ENCODE peak calls at places on chromosome 17, in four cellular contexts. One of them, this sample, is unnamed.

GRCh38 chr17:35892091-35892637 is 12.0 kb upstream of the CCL5 start:
- DNase-seq in GM23248: no peak
- DNase-seq in uterus: no peak
- DNase-seq in cardiac muscle cell: no peak
- DNase-seq in this sample: no peak

GRCh38 chr17:2815781-2816185 is 19.5 kb downstream of the RAP1GAP2 start:
- DNase-seq in GM23248: no peak
- DNase-seq in uterus: no peak
- DNase-seq in cardiac muscle cell: peak
- DNase-seq in this sample: no peak

GRCh38 chr17:76408037-76408849 is 23.8 kb downstream of the SPHK1 start:
- DNase-seq in GM23248: peak
- DNase-seq in uterus: no peak
- DNase-seq in cardiac muscle cell: peak
- DNase-seq in this sample: no peak

GRCh38 chr17:64534187-64534586 is 27.4 kb downstream of the CEP95 start:
- DNase-seq in GM23248: peak
- DNase-seq in uterus: no peak
- DNase-seq in cardiac muscle cell: no peak
- DNase-seq in this sample: no peak

GRCh38 chr17:55990332-55991006 is 162.8 kb upstream of the ANKFN1 start:
- DNase-seq in GM23248: no peak
- DNase-seq in uterus: no peak
- DNase-seq in cardiac muscle cell: peak
- DNase-seq in this sample: no peak

GRCh38 chr17:81160306-81160705 is 5.0 kb upstream of the PVALEF start:
- DNase-seq in GM23248: no peak
- DNase-seq in uterus: no peak
- DNase-seq in cardiac muscle cell: no peak
- DNase-seq in this sample: no peak

GRCh38 chr17:27538156-27538955 is 82.1 kb downstream of the KSR1 start:
- DNase-seq in GM23248: peak
- DNase-seq in uterus: no peak
- DNase-seq in cardiac muscle cell: no peak
- DNase-seq in this sample: no peak

GRCh38 chr17:79919164-79919585 is 79.9 kb upstream of the CBX4 start:
- DNase-seq in GM23248: peak
- DNase-seq in uterus: peak
- DNase-seq in cardiac muscle cell: no peak
- DNase-seq in this sample: peak

GRCh38 chr17:30782206-30782605 is 42.3 kb downstream of the CRLF3 start:
- DNase-seq in GM23248: peak
- DNase-seq in uterus: no peak
- DNase-seq in cardiac muscle cell: no peak
- DNase-seq in this sample: no peak

GRCh38 chr17:7548585-7549400 is at the start of gene TNFSF12:
- DNase-seq in GM23248: peak
- DNase-seq in uterus: peak
- DNase-seq in cardiac muscle cell: peak
- DNase-seq in this sample: peak

GRCh38 chr17:81002409-81003361 is 11.0 kb downstream of the CHMP6 start:
- DNase-seq in GM23248: peak
- DNase-seq in uterus: peak
- DNase-seq in cardiac muscle cell: no peak
- DNase-seq in this sample: no peak

GRCh38 chr17:56914641-56915263 is 903 bp upstream of the TRIM25 start:
- DNase-seq in GM23248: no peak
- DNase-seq in uterus: no peak
- DNase-seq in cardiac muscle cell: no peak
- DNase-seq in this sample: no peak

GRCh38 chr17:57773557-57773956 is 28.5 kb upstream of the CCDC182 start:
- DNase-seq in GM23248: no peak
- DNase-seq in uterus: no peak
- DNase-seq in cardiac muscle cell: no peak
- DNase-seq in this sample: no peak

GRCh38 chr17:34567665-34568064 is 11.7 kb upstream of the TMEM132E start:
- DNase-seq in GM23248: no peak
- DNase-seq in uterus: no peak
- DNase-seq in cardiac muscle cell: no peak
- DNase-seq in this sample: no peak

GRCh38 chr17:15332338-15332737 is 9.1 kb downstream of the TEKT3 start:
- DNase-seq in GM23248: no peak
- DNase-seq in uterus: no peak
- DNase-seq in cardiac muscle cell: no peak
- DNase-seq in this sample: no peak

GRCh38 chr17:66676421-66676820 is 158.5 kb upstream of the CACNG5 start:
- DNase-seq in GM23248: peak
- DNase-seq in uterus: no peak
- DNase-seq in cardiac muscle cell: no peak
- DNase-seq in this sample: no peak

GRCh38 chr17:13599168-13599577 is 2.6 kb downstream of the HS3ST3A1 start:
- DNase-seq in GM23248: no peak
- DNase-seq in uterus: no peak
- DNase-seq in cardiac muscle cell: no peak
- DNase-seq in this sample: no peak

GRCh38 chr17:5413682-5414081 is 5.8 kb downstream of the NUP88 start:
- DNase-seq in GM23248: peak
- DNase-seq in uterus: no peak
- DNase-seq in cardiac muscle cell: no peak
- DNase-seq in this sample: no peak

GRCh38 chr17:17698869-17699351 is 17.7 kb downstream of the RAI1 start:
- DNase-seq in GM23248: peak
- DNase-seq in uterus: peak
- DNase-seq in cardiac muscle cell: peak
- DNase-seq in this sample: no peak

GRCh38 chr17:12637015-12637414 is 28.7 kb upstream of the MYOCD start:
- DNase-seq in GM23248: peak
- DNase-seq in uterus: no peak
- DNase-seq in cardiac muscle cell: peak
- DNase-seq in this sample: peak

GRCh38 chr17:45646288-45646988 is 137.7 kb upstream of the CRHR1 start:
- DNase-seq in GM23248: no peak
- DNase-seq in uterus: no peak
- DNase-seq in cardiac muscle cell: no peak
- DNase-seq in this sample: no peak

GRCh38 chr17:81870155-81870977 is 771 bp downstream of the ARHGDIA start:
- DNase-seq in GM23248: peak
- DNase-seq in uterus: peak
- DNase-seq in cardiac muscle cell: peak
- DNase-seq in this sample: no peak

GRCh38 chr17:57669671-57670529 is 75.2 kb downstream of the CCDC182 start:
- DNase-seq in GM23248: no peak
- DNase-seq in uterus: no peak
- DNase-seq in cardiac muscle cell: no peak
- DNase-seq in this sample: no peak

GRCh38 chr17:83203472-83204221 is 124.2 kb downstream of the METRNL start:
- DNase-seq in GM23248: peak
- DNase-seq in uterus: peak
- DNase-seq in cardiac muscle cell: no peak
- DNase-seq in this sample: peak

GRCh38 chr17:45784583-45785372 is 658 bp downstream of the CRHR1 start:
- DNase-seq in GM23248: peak
- DNase-seq in uterus: peak
- DNase-seq in cardiac muscle cell: peak
- DNase-seq in this sample: no peak

GRCh38 chr17:55660171-55660886 is 62.3 kb downstream of the TMEM100 start:
- DNase-seq in GM23248: peak
- DNase-seq in uterus: peak
- DNase-seq in cardiac muscle cell: no peak
- DNase-seq in this sample: no peak

GRCh38 chr17:8046929-8047768 is 8.3 kb downstream of the ALOX15B start:
- DNase-seq in GM23248: no peak
- DNase-seq in uterus: no peak
- DNase-seq in cardiac muscle cell: no peak
- DNase-seq in this sample: peak

GRCh38 chr17:83106913-83107655 is 27.7 kb downstream of the METRNL start:
- DNase-seq in GM23248: peak
- DNase-seq in uterus: no peak
- DNase-seq in cardiac muscle cell: no peak
- DNase-seq in this sample: no peak

GRCh38 chr17:38558751-38559024 is 47.1 kb downstream of the SRCIN1 start:
- DNase-seq in GM23248: no peak
- DNase-seq in uterus: no peak
- DNase-seq in cardiac muscle cell: no peak
- DNase-seq in this sample: no peak

GRCh38 chr17:38559880-38560230 is 45.9 kb downstream of the SRCIN1 start:
- DNase-seq in GM23248: no peak
- DNase-seq in uterus: no peak
- DNase-seq in cardiac muscle cell: no peak
- DNase-seq in this sample: no peak

GRCh38 chr17:38557395-38557794 is 48.4 kb downstream of the SRCIN1 start:
- DNase-seq in GM23248: no peak
- DNase-seq in uterus: no peak
- DNase-seq in cardiac muscle cell: no peak
- DNase-seq in this sample: no peak

GRCh38 chr17:38559025-38559879 is 46.5 kb downstream of the SRCIN1 start:
- DNase-seq in GM23248: no peak
- DNase-seq in uterus: peak
- DNase-seq in cardiac muscle cell: peak
- DNase-seq in this sample: peak

DNA sequence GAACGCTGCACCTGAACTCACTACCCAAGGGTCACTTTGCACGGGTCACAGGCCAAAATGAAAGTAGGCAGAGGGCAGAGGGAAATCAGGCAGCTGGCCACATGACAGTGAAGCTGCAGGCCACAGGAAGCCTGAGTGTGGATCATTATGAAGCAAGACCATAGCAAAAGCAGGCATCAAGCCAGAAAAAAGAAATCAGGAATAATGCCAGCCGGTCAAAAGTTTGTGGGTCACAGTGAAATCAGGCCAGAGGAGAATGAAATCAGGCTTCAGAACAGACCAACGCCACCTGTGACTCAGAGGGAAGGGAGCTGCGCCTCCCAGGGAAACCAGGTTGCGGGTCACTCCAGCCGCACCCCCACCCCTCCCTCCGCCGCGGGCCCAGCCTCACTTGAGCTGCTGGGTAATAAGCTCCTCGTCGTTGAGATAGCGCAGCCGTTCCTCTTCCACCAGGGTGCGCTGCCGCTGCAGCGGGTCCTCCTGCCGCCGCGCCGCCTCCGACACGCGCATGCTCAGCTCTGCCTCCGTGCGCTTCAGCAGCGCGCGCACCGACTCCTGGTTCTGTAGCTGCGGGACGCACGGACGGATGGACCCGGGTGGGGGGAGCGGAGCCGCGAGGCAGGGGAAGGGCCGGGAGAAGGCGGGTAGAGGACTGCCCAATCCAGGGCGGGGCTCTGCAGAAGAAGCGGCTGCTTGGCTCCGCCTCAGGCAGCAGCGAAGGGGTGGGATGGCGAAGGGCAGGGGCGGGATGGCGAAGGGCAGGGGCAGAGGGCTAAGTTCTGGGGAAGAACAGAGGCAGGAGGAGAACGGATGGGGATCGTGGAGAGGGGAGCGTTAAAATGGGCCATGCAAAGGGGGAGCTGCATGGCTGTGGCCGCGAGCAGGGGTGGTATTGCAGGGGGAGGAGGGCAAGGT is 47.7 kb downstream of the SRCIN1 start:
- DNase-seq in GM23248: peak
- DNase-seq in uterus: peak
- DNase-seq in cardiac muscle cell: peak
- DNase-seq in this sample: peak
- H3K27ac ChIP-seq in GM23248: no peak
- H3K27ac ChIP-seq in uterus: peak
- H3K27ac ChIP-seq in cardiac muscle cell: no peak
- H3K27ac ChIP-seq in this sample: no peak

DNA sequence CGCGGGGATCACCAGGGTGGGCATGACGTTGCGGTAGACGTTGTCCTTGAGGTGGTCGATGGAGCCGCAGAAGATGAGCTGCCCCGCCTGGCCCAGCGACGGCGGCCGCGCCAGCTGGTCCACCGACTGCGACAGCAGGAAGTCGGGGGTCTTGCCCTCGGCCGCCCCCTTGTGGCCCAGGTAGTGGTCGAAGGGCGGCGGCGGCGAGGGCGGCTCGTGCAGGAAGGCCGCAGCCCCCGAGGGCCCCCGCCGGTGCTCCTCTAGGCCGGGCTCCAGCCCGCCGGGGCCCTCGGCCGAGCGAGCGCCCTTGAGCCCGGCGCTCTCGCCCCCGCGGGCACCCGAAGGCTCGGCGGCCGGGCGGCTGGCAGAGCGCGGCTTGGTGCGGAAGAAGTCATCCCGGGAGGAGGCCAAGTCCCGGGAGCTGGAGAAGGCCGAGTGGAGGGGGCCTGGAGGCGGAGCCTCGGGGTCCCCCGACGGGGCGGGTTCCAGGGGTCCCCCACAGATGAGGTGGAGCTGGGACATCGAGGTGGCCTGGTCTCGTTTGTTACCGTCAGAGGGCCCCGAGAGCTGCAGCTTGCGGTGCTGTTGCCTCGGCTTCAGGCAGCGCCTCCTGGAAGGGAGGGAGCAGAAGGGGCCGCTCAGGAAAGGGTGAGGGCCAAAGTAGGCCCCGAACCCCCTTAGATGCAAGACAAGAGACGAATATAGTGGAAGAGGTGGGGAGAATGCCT is 8.9 kb downstream of the FAM171A2 start:
- DNase-seq in GM23248: peak
- DNase-seq in uterus: peak
- DNase-seq in cardiac muscle cell: peak
- DNase-seq in this sample: no peak
- H3K4me3 ChIP-seq in GM23248: no peak
- H3K4me3 ChIP-seq in uterus: no peak
- H3K4me3 ChIP-seq in cardiac muscle cell: no peak
- H3K4me3 ChIP-seq in this sample: peak

DNA sequence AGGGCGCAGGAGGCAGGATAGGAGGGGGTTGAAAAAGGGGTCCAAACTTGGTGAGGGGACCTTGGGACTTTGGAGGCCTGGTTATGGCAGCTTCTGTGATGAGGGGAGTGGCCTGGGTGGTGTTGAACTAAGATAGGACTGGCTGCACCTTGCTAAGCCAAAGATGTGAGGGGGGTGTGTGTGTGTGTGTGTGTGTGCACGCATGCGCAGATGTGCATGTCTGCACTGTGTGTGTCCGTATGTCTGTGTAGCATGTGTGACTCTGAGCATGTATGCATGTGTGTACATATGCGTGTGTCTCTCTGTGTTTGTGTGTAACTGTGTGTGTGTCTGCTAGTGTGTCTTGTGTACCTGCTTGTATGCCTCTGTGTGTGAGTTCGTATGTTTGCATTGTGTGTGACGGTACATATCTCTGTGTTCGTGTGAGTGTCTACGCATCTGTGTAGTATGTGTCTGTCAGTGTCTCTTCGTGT is 4.1 kb downstream of the SLC16A5 start:
- DNase-seq in GM23248: no peak
- DNase-seq in uterus: no peak
- DNase-seq in cardiac muscle cell: no peak
- DNase-seq in this sample: no peak
- H3K27ac ChIP-seq in GM23248: no peak
- H3K27ac ChIP-seq in uterus: peak
- H3K27ac ChIP-seq in cardiac muscle cell: peak
- H3K27ac ChIP-seq in this sample: no peak

DNA sequence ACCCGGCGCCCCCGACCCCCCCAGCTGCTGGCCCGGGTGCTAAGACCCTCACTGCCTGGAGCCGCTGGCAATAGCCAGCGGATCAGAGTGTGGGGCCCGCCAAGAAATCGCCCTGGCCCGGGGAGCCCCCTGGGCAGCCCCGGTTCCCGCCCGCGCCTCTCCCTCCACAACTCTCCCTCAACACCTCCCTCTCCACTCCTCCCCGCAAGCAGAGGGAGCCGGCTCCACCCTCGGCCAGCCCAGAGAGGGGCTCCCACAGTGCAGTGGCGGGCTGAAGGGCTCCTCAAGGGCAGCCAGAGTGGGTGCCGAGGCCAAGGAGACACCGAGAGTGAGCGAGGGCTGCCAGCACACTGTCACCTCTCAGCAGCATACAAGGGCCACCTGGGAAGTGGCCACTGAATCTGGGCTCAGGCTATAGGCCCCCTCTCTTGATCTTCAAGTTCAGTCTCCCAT is 385.5 kb downstream of the SEC14L1 start:
- DNase-seq in GM23248: no peak
- DNase-seq in uterus: no peak
- DNase-seq in cardiac muscle cell: no peak
- DNase-seq in this sample: no peak
- H3K4me3 ChIP-seq in GM23248: no peak
- H3K4me3 ChIP-seq in uterus: no peak
- H3K4me3 ChIP-seq in cardiac muscle cell: no peak
- H3K4me3 ChIP-seq in this sample: no peak

This sample was measured in ascending aorta.